ENCODE peak calls at places on chromosome 1, in four cellular contexts. A is A549, T is IMR-90, V is GM12878. X is an unnamed sample.

GRCh38 chr1:6141601-6142000 is 38.5 kb downstream of the CHD5 start:
- DNase-seq in A (peak), T (no peak), V (no peak), X (peak)

GRCh38 chr1:15943515-15944307 is 32.2 kb downstream of the ZBTB17 start:
- DNase-seq in A (no peak), T (no peak), V (no peak), X (no peak)

GRCh38 chr1:234601217-234602017 is 8.6 kb downstream of the IRF2BP2 start:
- DNase-seq in A (peak), T (peak), V (no peak), X (peak)

GRCh38 chr1:116586741-116587143 is 15.9 kb upstream of the CD58 start:
- DNase-seq in A (no peak), T (no peak), V (no peak), X (no peak)

GRCh38 chr1:3657578-3658230 is 5.4 kb downstream of the TP73 start:
- DNase-seq in A (no peak), T (no peak), V (no peak), X (no peak)

GRCh38 chr1:58883037-58883887 is 99.4 kb upstream of the JUN start:
- DNase-seq in A (peak), T (peak), V (no peak), X (peak)

GRCh38 chr1:84615785-84616184 is 41.5 kb upstream of the CTBS start:
- DNase-seq in A (no peak), T (no peak), V (no peak), X (no peak)

GRCh38 chr1:78676347-78676982 is 26.8 kb downstream of the IFI44 start:
- DNase-seq in A (peak), T (peak), V (no peak), X (peak)

GRCh38 chr1:110872745-110873435 is at the start of gene CD53:
- DNase-seq in A (no peak), T (no peak), V (peak), X (peak)

GRCh38 chr1:197145451-197146029 is 929 bp downstream of the ASPM start:
- DNase-seq in A (no peak), T (no peak), V (no peak), X (peak)

GRCh38 chr1:218332416-218332815 is 12.7 kb upstream of the TGFB2 start:
- DNase-seq in A (no peak), T (peak), V (no peak), X (no peak)
- TF ChIP-seq CEBPB in A (no peak), T (no peak), V (no peak), X (no peak)

GRCh38 chr1:218156602-218157001 is 128.5 kb upstream of the RRP15 start:
- DNase-seq in A (no peak), T (no peak), V (no peak), X (no peak)
- TF ChIP-seq RCOR1 in A (no peak), T (no peak), V (no peak), X (no peak)

GRCh38 chr1:42750041-42750440 is 10.0 kb upstream of the CLDN19 start:
- DNase-seq in A (no peak), T (no peak), V (no peak), X (no peak)
- TF ChIP-seq CEBPB in A (no peak), T (no peak), V (no peak), X (no peak)

GRCh38 chr1:167198518-167199133 is 22.1 kb upstream of the POU2F1 start:
- DNase-seq in A (no peak), T (no peak), V (no peak), X (no peak)
- TF ChIP-seq RCOR1 in A (no peak), T (no peak), V (no peak), X (no peak)

DNA sequence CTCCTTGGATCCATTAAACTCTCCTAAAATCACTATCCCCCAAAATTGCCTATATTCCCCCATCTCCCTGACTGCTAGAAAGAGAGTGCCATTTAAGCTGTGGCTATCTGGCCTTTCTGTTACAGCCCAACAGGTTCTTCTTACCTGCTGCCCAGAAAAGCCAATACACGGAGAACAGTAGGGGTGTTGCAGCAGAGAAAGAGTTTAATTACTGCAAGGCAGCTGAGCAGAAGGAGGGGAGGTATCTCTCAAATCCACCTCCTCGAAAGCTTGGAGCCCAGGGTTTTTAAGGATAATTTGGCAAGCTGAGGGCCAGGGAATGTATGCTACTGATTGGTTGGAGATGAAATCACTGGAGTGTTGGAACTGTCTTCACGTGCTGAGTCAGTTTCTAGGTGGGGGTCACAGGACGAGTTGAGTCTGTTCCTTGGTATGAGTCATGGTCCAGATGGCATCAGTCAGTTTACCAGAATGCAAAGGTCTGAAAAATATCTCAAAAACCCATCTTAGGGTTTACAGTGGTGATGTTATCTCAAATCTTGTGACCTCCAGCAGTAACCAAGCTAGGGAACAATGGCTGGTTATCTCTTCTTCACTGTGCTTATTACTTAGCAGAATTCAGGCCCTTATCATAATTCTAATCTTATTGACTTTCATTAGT is 89.8 kb downstream of the SMYD3 start:
- DNase-seq in A (peak), T (peak), V (no peak), X (no peak)
- TF ChIP-seq CEBPB in A (no peak), T (no peak), V (no peak), X (no peak)

GRCh38 chr1:220300442-220301121 is 28.3 kb upstream of the RAB3GAP2 start:
- DNase-seq in A (peak), T (peak), V (no peak), X (peak)
- TF ChIP-seq RCOR1 in A (no peak), T (no peak), V (no peak), X (peak)

DNA sequence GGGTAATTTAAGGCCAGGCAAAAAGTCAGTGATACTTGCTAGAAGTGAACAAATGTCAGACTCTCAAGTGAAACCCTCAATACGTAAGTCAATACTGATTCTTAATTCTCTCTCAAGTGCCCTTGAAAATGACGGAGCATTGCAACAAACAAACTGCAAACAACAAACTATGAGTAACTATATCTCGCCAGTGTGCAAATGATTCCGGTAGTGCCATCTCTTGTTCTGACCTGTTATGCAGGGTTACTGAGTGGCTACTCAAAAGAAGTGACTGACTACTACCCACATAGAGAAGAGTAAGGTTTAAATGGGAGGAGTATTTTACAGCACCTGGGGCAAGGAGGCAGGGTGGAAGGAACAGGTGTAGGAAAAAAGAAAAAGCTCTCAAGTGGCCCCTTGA is 1.6 kb downstream of the SLC19A2 start:
- DNase-seq in A (no peak), T (no peak), V (no peak), X (no peak)
- TF ChIP-seq CEBPB in A (no peak), T (no peak), V (no peak), X (no peak)

GRCh38 chr1:177257128-177257527 is 86.4 kb downstream of the BRINP2 start:
- DNase-seq in A (no peak), T (no peak), V (no peak), X (no peak)
- TF ChIP-seq RCOR1 in A (no peak), T (no peak), V (no peak), X (no peak)

X was measured in K562.